ENCODE peak calls at places on chromosome 18, in ten cellular contexts. X, J, Z, Y, V, O, W, F, E and C are unnamed samples.

GRCh38 chr18:8816805-8817204 is 111.4 kb downstream of the MTCL1 start:
- DNase-seq in X (no peak), J (no peak), Z (no peak), Y (no peak), V (no peak), O (no peak), W (no peak), F (no peak), E (no peak), C (peak)

GRCh38 chr18:55485666-55486065 is 102.3 kb downstream of the TCF4 start:
- DNase-seq in X (no peak), J (no peak), Z (no peak), Y (no peak), V (no peak), O (no peak), W (no peak), F (no peak), E (no peak), C (no peak)

GRCh38 chr18:34697891-34698290 is 12.2 kb upstream of the DTNA start:
- DNase-seq in X (no peak), J (no peak), Z (no peak), Y (no peak), V (no peak), O (no peak), W (no peak), F (no peak), E (no peak), C (no peak)

GRCh38 chr18:43398601-43399000 is 121.3 kb upstream of the SYT4 start:
- DNase-seq in X (no peak), J (no peak), Z (peak), Y (no peak), V (no peak), O (no peak), W (no peak), F (no peak), E (no peak), C (no peak)

GRCh38 chr18:10476430-10476829 is 22.0 kb downstream of the APCDD1 start:
- DNase-seq in X (no peak), J (no peak), Z (no peak), Y (no peak), V (no peak), O (no peak), W (no peak), F (no peak), E (no peak), C (peak)

GRCh38 chr18:63677490-63678225 is 16.0 kb upstream of the SERPINB3 start:
- DNase-seq in X (no peak), J (no peak), Z (peak), Y (no peak), V (no peak), O (no peak), W (no peak), F (no peak), E (no peak), C (peak)

GRCh38 chr18:37391698-37392548 is 173.7 kb downstream of the CELF4 start:
- DNase-seq in X (no peak), J (no peak), Z (no peak), Y (no peak), V (no peak), O (no peak), W (no peak), F (no peak), E (no peak), C (no peak)

GRCh38 chr18:76564117-76564516 is 69.1 kb upstream of the ZNF516 start:
- DNase-seq in X (no peak), J (no peak), Z (peak), Y (no peak), V (no peak), O (no peak), W (no peak), F (no peak), E (no peak), C (no peak)

GRCh38 chr18:42414756-42415454 is 459.9 kb downstream of the PIK3C3 start:
- DNase-seq in X (no peak), J (no peak), Z (peak), Y (no peak), V (no peak), O (no peak), W (no peak), F (no peak), E (no peak), C (no peak)